ENCODE peak calls at places on chromosomes 3 and 15, in five cellular contexts. One of them, this sample, is unnamed.

GRCh38 chr15:34436126-34436955 is 1.3 kb downstream of the GOLGA8A start:
- DNase-seq in nucleus accumbens: no peak
- DNase-seq in right lobe of liver: no peak
- DNase-seq in T-helper 2 cell: no peak
- DNase-seq in IMR-90: no peak
- DNase-seq in this sample: no peak

GRCh38 chr3:143650827-143651226 is 197.4 kb downstream of the SLC9A9 start:
- DNase-seq in nucleus accumbens: no peak
- DNase-seq in right lobe of liver: no peak
- DNase-seq in T-helper 2 cell: no peak
- DNase-seq in IMR-90: no peak
- DNase-seq in this sample: no peak

GRCh38 chr15:84817461-84818081 is 415 bp downstream of the ALPK3 start:
- DNase-seq in nucleus accumbens: no peak
- DNase-seq in right lobe of liver: no peak
- DNase-seq in T-helper 2 cell: no peak
- DNase-seq in IMR-90: no peak
- DNase-seq in this sample: no peak

GRCh38 chr3:189942948-189943347 is 177.7 kb downstream of the P3H2 start:
- DNase-seq in nucleus accumbens: no peak
- DNase-seq in right lobe of liver: no peak
- DNase-seq in T-helper 2 cell: no peak
- DNase-seq in IMR-90: no peak
- DNase-seq in this sample: no peak

GRCh38 chr3:100865442-100865841 is 127.8 kb downstream of the ABI3BP start:
- DNase-seq in nucleus accumbens: no peak
- DNase-seq in right lobe of liver: no peak
- DNase-seq in T-helper 2 cell: no peak
- DNase-seq in IMR-90: peak
- DNase-seq in this sample: no peak

GRCh38 chr3:4571690-4572334 is 78.7 kb downstream of the ITPR1 start:
- DNase-seq in nucleus accumbens: no peak
- DNase-seq in right lobe of liver: no peak
- DNase-seq in T-helper 2 cell: no peak
- DNase-seq in IMR-90: no peak
- DNase-seq in this sample: no peak

GRCh38 chr3:78765671-78766485 is 1001.9 kb downstream of the ROBO1 start:
- DNase-seq in nucleus accumbens: no peak
- DNase-seq in right lobe of liver: no peak
- DNase-seq in T-helper 2 cell: no peak
- DNase-seq in IMR-90: no peak
- DNase-seq in this sample: no peak

GRCh38 chr15:49135342-49135857 is 20.0 kb downstream of the COPS2 start:
- DNase-seq in nucleus accumbens: no peak
- DNase-seq in right lobe of liver: no peak
- DNase-seq in T-helper 2 cell: no peak
- DNase-seq in IMR-90: peak
- DNase-seq in this sample: no peak

GRCh38 chr15:41914406-41914805 is 20.6 kb upstream of the SPTBN5 start:
- DNase-seq in nucleus accumbens: no peak
- DNase-seq in right lobe of liver: no peak
- DNase-seq in T-helper 2 cell: no peak
- DNase-seq in IMR-90: no peak
- DNase-seq in this sample: no peak

GRCh38 chr15:101003076-101003475 is 83.9 kb downstream of the LRRK1 start:
- DNase-seq in nucleus accumbens: no peak
- DNase-seq in right lobe of liver: no peak
- DNase-seq in T-helper 2 cell: no peak
- DNase-seq in IMR-90: no peak
- DNase-seq in this sample: no peak

GRCh38 chr3:73805435-73805834 is 180.7 kb upstream of the PDZRN3 start:
- DNase-seq in nucleus accumbens: no peak
- DNase-seq in right lobe of liver: no peak
- DNase-seq in T-helper 2 cell: no peak
- DNase-seq in IMR-90: no peak
- DNase-seq in this sample: no peak

GRCh38 chr15:50463423-50464358 is 39.5 kb downstream of the USP8 start:
- DNase-seq in nucleus accumbens: no peak
- DNase-seq in right lobe of liver: no peak
- DNase-seq in T-helper 2 cell: no peak
- DNase-seq in IMR-90: peak
- DNase-seq in this sample: no peak

GRCh38 chr3:118536764-118537163 is 497.9 kb downstream of the IGSF11 start:
- DNase-seq in nucleus accumbens: no peak
- DNase-seq in right lobe of liver: no peak
- DNase-seq in T-helper 2 cell: no peak
- DNase-seq in IMR-90: no peak
- DNase-seq in this sample: peak

GRCh38 chr15:74504418-74504817 is 36.6 kb upstream of the ARID3B start:
- DNase-seq in nucleus accumbens: no peak
- DNase-seq in right lobe of liver: no peak
- DNase-seq in T-helper 2 cell: no peak
- DNase-seq in IMR-90: peak
- DNase-seq in this sample: no peak

GRCh38 chr3:179526989-179527391 is 35.7 kb upstream of the ACTL6A start:
- DNase-seq in nucleus accumbens: no peak
- DNase-seq in right lobe of liver: no peak
- DNase-seq in T-helper 2 cell: no peak
- DNase-seq in IMR-90: peak
- DNase-seq in this sample: no peak

GRCh38 chr15:73287019-73287418 is 81.7 kb downstream of the HCN4 start:
- DNase-seq in nucleus accumbens: no peak
- DNase-seq in right lobe of liver: no peak
- DNase-seq in T-helper 2 cell: no peak
- DNase-seq in IMR-90: no peak
- DNase-seq in this sample: no peak

GRCh38 chr3:15892828-15893227 is 95.0 kb upstream of the ANKRD28 start:
- DNase-seq in nucleus accumbens: no peak
- DNase-seq in right lobe of liver: no peak
- DNase-seq in T-helper 2 cell: no peak
- DNase-seq in IMR-90: peak
- DNase-seq in this sample: no peak

GRCh38 chr3:137709011-137709601 is 55.0 kb upstream of the SOX14 start:
- DNase-seq in nucleus accumbens: no peak
- DNase-seq in right lobe of liver: no peak
- DNase-seq in T-helper 2 cell: no peak
- DNase-seq in IMR-90: no peak
- DNase-seq in this sample: peak

GRCh38 chr15:69502470-69503045 is 49.9 kb downstream of the RPLP1 start:
- DNase-seq in nucleus accumbens: no peak
- DNase-seq in right lobe of liver: no peak
- DNase-seq in T-helper 2 cell: no peak
- DNase-seq in IMR-90: no peak
- DNase-seq in this sample: no peak

GRCh38 chr3:16058511-16058910 is 116.0 kb upstream of the GALNT15 start:
- DNase-seq in nucleus accumbens: no peak
- DNase-seq in right lobe of liver: no peak
- DNase-seq in T-helper 2 cell: no peak
- DNase-seq in IMR-90: peak
- DNase-seq in this sample: no peak

GRCh38 chr3:13352621-13353131 is 67.4 kb downstream of the NUP210 start:
- DNase-seq in nucleus accumbens: no peak
- DNase-seq in right lobe of liver: no peak
- DNase-seq in T-helper 2 cell: no peak
- DNase-seq in IMR-90: peak
- DNase-seq in this sample: no peak

GRCh38 chr3:150147776-150148175 is 177.1 kb upstream of the PFN2 start:
- DNase-seq in nucleus accumbens: no peak
- DNase-seq in right lobe of liver: no peak
- DNase-seq in T-helper 2 cell: no peak
- DNase-seq in IMR-90: peak
- DNase-seq in this sample: no peak

GRCh38 chr3:63609834-63610233 is 42.6 kb upstream of the SNTN start:
- DNase-seq in nucleus accumbens: no peak
- DNase-seq in right lobe of liver: no peak
- DNase-seq in T-helper 2 cell: no peak
- DNase-seq in IMR-90: no peak
- DNase-seq in this sample: no peak

GRCh38 chr3:77319711-77320110 is 279.8 kb downstream of the ROBO2 start:
- DNase-seq in nucleus accumbens: no peak
- DNase-seq in right lobe of liver: no peak
- DNase-seq in T-helper 2 cell: no peak
- DNase-seq in IMR-90: peak
- DNase-seq in this sample: no peak

GRCh38 chr3:5294360-5294759 is 106.9 kb downstream of the EDEM1 start:
- DNase-seq in nucleus accumbens: no peak
- DNase-seq in right lobe of liver: no peak
- DNase-seq in T-helper 2 cell: no peak
- DNase-seq in IMR-90: peak
- DNase-seq in this sample: no peak

GRCh38 chr15:48928877-48929538 is 34.7 kb downstream of the SHC4 start:
- DNase-seq in nucleus accumbens: no peak
- DNase-seq in right lobe of liver: no peak
- DNase-seq in T-helper 2 cell: no peak
- DNase-seq in IMR-90: peak
- DNase-seq in this sample: no peak

GRCh38 chr15:57476533-57476975 is 100.2 kb downstream of the CGNL1 start:
- DNase-seq in nucleus accumbens: no peak
- DNase-seq in right lobe of liver: no peak
- DNase-seq in T-helper 2 cell: no peak
- DNase-seq in IMR-90: peak
- DNase-seq in this sample: no peak

GRCh38 chr15:64501396-64501716 is 41.0 kb downstream of the ZNF609 start:
- DNase-seq in nucleus accumbens: no peak
- DNase-seq in right lobe of liver: no peak
- DNase-seq in T-helper 2 cell: no peak
- DNase-seq in IMR-90: no peak
- DNase-seq in this sample: no peak

GRCh38 chr3:135980343-135980742 is 14.8 kb downstream of the PPP2R3A start:
- DNase-seq in nucleus accumbens: no peak
- DNase-seq in right lobe of liver: no peak
- DNase-seq in T-helper 2 cell: no peak
- DNase-seq in IMR-90: no peak
- DNase-seq in this sample: no peak

GRCh38 chr15:96410175-96411055 is 79.9 kb downstream of the NR2F2 start:
- DNase-seq in nucleus accumbens: no peak
- DNase-seq in right lobe of liver: no peak
- DNase-seq in T-helper 2 cell: no peak
- DNase-seq in IMR-90: no peak
- DNase-seq in this sample: no peak

GRCh38 chr3:117600112-117600511 is 890.5 kb downstream of the TUSC7 start:
- DNase-seq in nucleus accumbens: no peak
- DNase-seq in right lobe of liver: no peak
- DNase-seq in T-helper 2 cell: no peak
- DNase-seq in IMR-90: no peak
- DNase-seq in this sample: no peak

GRCh38 chr3:131544557-131544956 is 41.8 kb upstream of the MRPL3 start:
- DNase-seq in nucleus accumbens: no peak
- DNase-seq in right lobe of liver: no peak
- DNase-seq in T-helper 2 cell: no peak
- DNase-seq in IMR-90: no peak
- DNase-seq in this sample: no peak

This sample was measured in HCT116.